ENCODE peak calls at places on chromosomes 5 and 9, in five cellular contexts. One of them, this sample, is unnamed.

GRCh38 chr5:9020996-9021395 is 524.9 kb downstream of the SEMA5A start:
- DNase-seq in H1: no peak
- DNase-seq in WTC11: no peak
- DNase-seq in GM12878: no peak
- DNase-seq in HepG2: no peak
- DNase-seq in this sample: no peak

GRCh38 chr5:11684607-11685006 is 219.6 kb downstream of the CTNND2 start:
- DNase-seq in WTC11: no peak
- DNase-seq in GM12878: no peak
- DNase-seq in H1: no peak
- DNase-seq in HepG2: no peak
- DNase-seq in this sample: no peak

GRCh38 chr9:107368696-107369095 is 85.6 kb downstream of the RAD23B start:
- DNase-seq in WTC11: no peak
- DNase-seq in H1: no peak
- DNase-seq in HepG2: peak; percentile 33
- DNase-seq in GM12878: no peak
- DNase-seq in this sample: no peak

GRCh38 chr5:135262364-135262763 is 136.7 kb downstream of the MACROH2A1 start:
- DNase-seq in HepG2: no peak
- DNase-seq in WTC11: no peak
- DNase-seq in GM12878: no peak
- DNase-seq in H1: no peak
- DNase-seq in this sample: no peak

GRCh38 chr5:37717276-37717612 is 122.6 kb downstream of the GDNF start:
- DNase-seq in WTC11: no peak
- DNase-seq in HepG2: no peak
- DNase-seq in H1: no peak
- DNase-seq in GM12878: no peak
- DNase-seq in this sample: no peak

GRCh38 chr9:7369384-7369821 is 430.2 kb downstream of the DMAC1 start:
- DNase-seq in HepG2: no peak
- DNase-seq in WTC11: no peak
- DNase-seq in H1: no peak
- DNase-seq in GM12878: no peak
- DNase-seq in this sample: no peak

GRCh38 chr9:29176231-29176630 is 1603.0 kb upstream of the C9orf72 start:
- DNase-seq in GM12878: no peak
- DNase-seq in H1: no peak
- DNase-seq in WTC11: no peak
- DNase-seq in HepG2: no peak
- DNase-seq in this sample: no peak

GRCh38 chr9:1274334-1274733 is 224.2 kb downstream of the DMRT2 start:
- DNase-seq in HepG2: no peak
- DNase-seq in WTC11: no peak
- DNase-seq in H1: no peak
- DNase-seq in GM12878: no peak
- DNase-seq in this sample: no peak

GRCh38 chr5:82793808-82794419 is 283.3 kb downstream of the TMEM167A start:
- DNase-seq in GM12878: no peak
- DNase-seq in WTC11: peak; percentile 67
- DNase-seq in HepG2: peak; percentile 21
- DNase-seq in H1: peak; percentile 9
- DNase-seq in this sample: peak; percentile 48

GRCh38 chr5:130279386-130279785 is 375.1 kb downstream of the CHSY3 start:
- DNase-seq in H1: no peak
- DNase-seq in HepG2: no peak
- DNase-seq in WTC11: no peak
- DNase-seq in GM12878: no peak
- DNase-seq in this sample: no peak

GRCh38 chr9:130664191-130665028 is at the start of gene PRDM12:
- DNase-seq in GM12878: no peak
- DNase-seq in HepG2: no peak
- DNase-seq in WTC11: peak; percentile 63
- DNase-seq in H1: no peak
- DNase-seq in this sample: no peak

GRCh38 chr5:6729400-6730310 is 16.4 kb downstream of the TENT4A start:
- DNase-seq in H1: no peak
- DNase-seq in HepG2: no peak
- DNase-seq in GM12878: no peak
- DNase-seq in WTC11: no peak
- DNase-seq in this sample: no peak

GRCh38 chr5:80082731-80083114 is 47.6 kb downstream of the THBS4 start:
- DNase-seq in H1: peak; percentile 39
- DNase-seq in WTC11: peak; percentile 79
- DNase-seq in GM12878: no peak
- DNase-seq in HepG2: no peak
- DNase-seq in this sample: peak; percentile 83

GRCh38 chr5:132822650-132823480 is 7.6 kb downstream of the SHROOM1 start:
- DNase-seq in H1: peak; percentile 69
- DNase-seq in HepG2: no peak
- DNase-seq in WTC11: peak; percentile 87
- DNase-seq in GM12878: no peak
- DNase-seq in this sample: no peak

GRCh38 chr5:62093981-62094380 is 212.0 kb upstream of the KIF2A start:
- DNase-seq in GM12878: no peak
- DNase-seq in WTC11: no peak
- DNase-seq in H1: no peak
- DNase-seq in HepG2: no peak
- DNase-seq in this sample: peak; percentile 1

GRCh38 chr9:123544007-123544827 is 188.2 kb downstream of the CRB2 start:
- DNase-seq in WTC11: no peak
- DNase-seq in GM12878: no peak
- DNase-seq in H1: no peak
- DNase-seq in HepG2: peak; percentile 14
- DNase-seq in this sample: peak; percentile 52

GRCh38 chr5:40360685-40361084 is 319.0 kb upstream of the PTGER4 start:
- DNase-seq in HepG2: no peak
- DNase-seq in GM12878: no peak
- DNase-seq in WTC11: no peak
- DNase-seq in H1: no peak
- DNase-seq in this sample: no peak

GRCh38 chr9:126916909-126917308 is 2.3 kb downstream of the RALGPS1 start:
- DNase-seq in WTC11: peak; percentile 34
- DNase-seq in HepG2: peak; percentile 48
- DNase-seq in H1: no peak
- DNase-seq in GM12878: no peak
- DNase-seq in this sample: no peak
- TF ChIP-seq ATF2 in WTC11: no peak
- TF ChIP-seq ATF2 in HepG2: no peak
- TF ChIP-seq ATF2 in H1: no peak
- TF ChIP-seq ATF2 in GM12878: no peak
- TF ChIP-seq ATF2 in this sample: no peak

GRCh38 chr5:69270827-69271226 is 36.1 kb downstream of the CDK7 start:
- DNase-seq in HepG2: no peak
- DNase-seq in WTC11: no peak
- DNase-seq in H1: no peak
- DNase-seq in GM12878: no peak
- DNase-seq in this sample: no peak

GRCh38 chr5:69268899-69269298 is 34.2 kb downstream of the CDK7 start:
- DNase-seq in HepG2: no peak
- DNase-seq in WTC11: no peak
- DNase-seq in GM12878: no peak
- DNase-seq in H1: no peak
- DNase-seq in this sample: no peak

GRCh38 chr5:69275563-69275962 is 40.9 kb downstream of the CDK7 start:
- DNase-seq in GM12878: no peak
- DNase-seq in H1: no peak
- DNase-seq in HepG2: no peak
- DNase-seq in WTC11: no peak
- DNase-seq in this sample: no peak

GRCh38 chr5:69276422-69277174 is 41.9 kb downstream of the CDK7 start:
- DNase-seq in HepG2: peak; percentile 87
- DNase-seq in H1: no peak
- DNase-seq in GM12878: no peak
- DNase-seq in WTC11: no peak
- DNase-seq in this sample: no peak

GRCh38 chr5:69271376-69271775 is 36.7 kb downstream of the CDK7 start:
- DNase-seq in H1: no peak
- DNase-seq in WTC11: no peak
- DNase-seq in GM12878: no peak
- DNase-seq in HepG2: no peak
- DNase-seq in this sample: no peak
- TF ChIP-seq MAX in H1: no peak
- TF ChIP-seq MAX in WTC11: no peak
- TF ChIP-seq MAX in GM12878: no peak
- TF ChIP-seq MAX in HepG2: no peak
- TF ChIP-seq MAX in this sample: no peak

GRCh38 chr5:179869101-179869500 is 10.5 kb upstream of the MRNIP start:
- DNase-seq in HepG2: no peak
- DNase-seq in GM12878: no peak
- DNase-seq in H1: no peak
- DNase-seq in WTC11: no peak
- DNase-seq in this sample: no peak

GRCh38 chr5:179869641-179870402 is 11.2 kb upstream of the MRNIP start:
- DNase-seq in HepG2: no peak
- DNase-seq in WTC11: no peak
- DNase-seq in GM12878: no peak
- DNase-seq in H1: no peak
- DNase-seq in this sample: no peak

GRCh38 chr5:179870952-179871351 is 12.3 kb upstream of the MRNIP start:
- DNase-seq in H1: no peak
- DNase-seq in WTC11: no peak
- DNase-seq in GM12878: no peak
- DNase-seq in HepG2: no peak
- DNase-seq in this sample: no peak

GRCh38 chr5:179871506-179871905 is 12.9 kb upstream of the MRNIP start:
- DNase-seq in WTC11: no peak
- DNase-seq in HepG2: no peak
- DNase-seq in H1: no peak
- DNase-seq in GM12878: no peak
- DNase-seq in this sample: no peak

DNA sequence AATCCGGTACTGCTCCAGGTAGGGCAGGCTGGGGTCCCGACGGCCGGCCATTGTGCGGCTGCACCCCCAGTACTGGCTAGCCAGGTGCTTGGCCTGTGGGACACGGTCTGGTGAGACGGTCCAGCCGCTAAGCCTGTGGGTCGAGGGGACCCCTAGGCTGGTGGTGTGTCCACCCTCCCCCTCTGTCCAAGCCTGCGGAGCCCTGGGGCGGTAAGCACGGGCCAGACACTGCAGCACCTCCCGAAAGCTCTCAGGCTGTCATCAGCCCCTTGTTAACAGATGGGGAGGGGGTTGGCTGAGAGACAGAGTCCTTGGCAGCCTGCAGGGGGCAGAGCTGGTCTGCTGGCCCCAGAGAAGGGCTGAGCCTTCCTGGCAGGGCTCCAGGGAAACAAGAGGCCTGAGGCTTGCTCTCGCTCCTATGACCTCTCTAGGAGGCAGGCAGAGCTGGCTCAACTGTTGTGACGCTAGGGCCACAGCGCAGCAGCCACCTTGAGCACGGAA is 11.8 kb upstream of the MRNIP start:
- DNase-seq in WTC11: no peak
- DNase-seq in H1: peak; percentile 43
- DNase-seq in HepG2: peak; percentile 29
- DNase-seq in GM12878: no peak
- DNase-seq in this sample: peak; percentile 75
- TF ChIP-seq ATF2 in WTC11: no peak
- TF ChIP-seq ATF2 in H1: no peak
- TF ChIP-seq ATF2 in HepG2: no peak
- TF ChIP-seq ATF2 in GM12878: no peak
- TF ChIP-seq ATF2 in this sample: no peak

GRCh38 chr5:23977996-23978395 is 470.6 kb downstream of the PRDM9 start:
- DNase-seq in GM12878: no peak
- DNase-seq in H1: peak; percentile 27
- DNase-seq in HepG2: peak; percentile 25
- DNase-seq in WTC11: peak; percentile 73
- DNase-seq in this sample: peak; percentile 25
- TF ChIP-seq MAX in GM12878: no peak
- TF ChIP-seq MAX in H1: no peak
- TF ChIP-seq MAX in HepG2: no peak
- TF ChIP-seq MAX in WTC11: no peak
- TF ChIP-seq MAX in this sample: no peak

DNA sequence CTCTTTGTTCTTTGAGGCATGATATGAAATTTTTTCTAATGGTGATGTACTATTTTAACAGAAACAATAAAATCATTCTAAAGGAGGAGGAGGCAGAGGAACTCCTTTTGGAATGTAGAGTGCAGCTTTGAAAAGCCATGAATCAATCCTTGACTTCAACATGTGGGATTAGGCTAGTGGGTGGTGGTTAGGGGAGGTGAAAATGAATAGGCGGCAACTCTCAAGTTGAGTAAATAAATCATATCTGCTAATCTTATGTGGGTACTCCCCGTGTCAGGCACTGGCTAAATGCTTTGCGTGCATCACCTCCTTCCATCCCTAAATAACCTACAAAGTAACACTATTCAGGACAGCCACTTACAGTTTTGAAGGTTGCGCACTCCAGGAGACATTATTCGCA is 35.1 kb downstream of the FAM81B start:
- DNase-seq in H1: no peak
- DNase-seq in WTC11: no peak
- DNase-seq in GM12878: no peak
- DNase-seq in HepG2: no peak
- DNase-seq in this sample: no peak
- TF ChIP-seq ATF2 in H1: no peak
- TF ChIP-seq ATF2 in WTC11: no peak
- TF ChIP-seq ATF2 in GM12878: no peak
- TF ChIP-seq ATF2 in HepG2: no peak
- TF ChIP-seq ATF2 in this sample: no peak